ENCODE peak calls at places on chromosomes 6 and 20, in nine cellular contexts. N is GM04504; O is AG04450; F is B cell; V is ELF-1; B is effector memory CD4-positive, alpha-beta T cell; L is fibroblast of pulmonary artery; I is mucosa of descending colon; Y is GM06990. J is an unnamed sample.

GRCh38 chr20:21796059-21796458 is 90.6 kb downstream of the PAX1 start:
- DNase-seq in N (no peak), O (no peak), F (no peak), V (peak), B (no peak), L (no peak), I (no peak), Y (no peak), J (no peak)

GRCh38 chr6:49001856-49002255 is 461.2 kb downstream of the MMUT start:
- DNase-seq in N (peak), O (no peak), F (no peak), V (no peak), B (no peak), L (peak), I (no peak), Y (no peak), J (no peak)

GRCh38 chr6:13406051-13406477 is 77.7 kb upstream of the TBC1D7 start:
- DNase-seq in N (no peak), O (no peak), F (no peak), V (no peak), B (no peak), L (no peak), I (no peak), Y (no peak), J (no peak)

GRCh38 chr20:62355527-62356142 is 11.5 kb downstream of the LAMA5 start:
- DNase-seq in N (no peak), O (no peak), F (no peak), V (peak), B (no peak), L (peak), I (no peak), Y (no peak), J (no peak)

GRCh38 chr6:86723729-86724128 is 213.6 kb upstream of the HTR1E start:
- DNase-seq in N (no peak), O (no peak), F (no peak), V (peak), B (no peak), L (no peak), I (no peak), Y (no peak), J (no peak)

GRCh38 chr6:75748743-75749538 is at the start of gene MYO6:
- DNase-seq in N (peak), O (no peak), F (peak), V (peak), B (no peak), L (peak), I (peak), Y (peak), J (no peak)

GRCh38 chr6:158008894-158009891 is 27.5 kb downstream of the SYNJ2 start:
- DNase-seq in N (peak), O (no peak), F (no peak), V (no peak), B (no peak), L (peak), I (peak), Y (no peak), J (peak)

GRCh38 chr20:610130-611046 is at the start of gene TCF15:
- DNase-seq in N (no peak), O (no peak), F (peak), V (peak), B (no peak), L (peak), I (no peak), Y (peak), J (no peak)

GRCh38 chr6:110255356-110255755 is 75.1 kb downstream of the CDC40 start:
- DNase-seq in N (no peak), O (no peak), F (peak), V (peak), B (no peak), L (peak), I (no peak), Y (peak), J (peak)

GRCh38 chr6:157443066-157443800 is 62.2 kb downstream of the ZDHHC14 start:
- DNase-seq in N (peak), O (peak), F (no peak), V (no peak), B (no peak), L (peak), I (no peak), Y (peak), J (peak)

GRCh38 chr20:62722627-62723026 is 14.0 kb downstream of the NTSR1 start:
- DNase-seq in N (no peak), O (no peak), F (no peak), V (no peak), B (no peak), L (no peak), I (no peak), Y (no peak), J (no peak)

GRCh38 chr6:74447013-74447412 is 751.0 kb downstream of the CD109 start:
- DNase-seq in N (peak), O (no peak), F (no peak), V (no peak), B (no peak), L (peak), I (no peak), Y (peak), J (peak)

GRCh38 chr6:68559052-68559451 is 76.0 kb upstream of the ADGRB3 start:
- DNase-seq in N (no peak), O (no peak), F (no peak), V (no peak), B (no peak), L (no peak), I (no peak), Y (no peak), J (no peak)

GRCh38 chr6:19142236-19142635 is 694.9 kb upstream of the ID4 start:
- DNase-seq in N (no peak), O (no peak), F (no peak), V (no peak), B (no peak), L (no peak), I (no peak), Y (no peak), J (no peak)

GRCh38 chr6:170111141-170111664 is 179.7 kb downstream of the DLL1 start:
- DNase-seq in N (no peak), O (no peak), F (no peak), V (peak), B (no peak), L (no peak), I (no peak), Y (no peak), J (no peak)

GRCh38 chr6:79833264-79833663 is 114.1 kb downstream of the ELOVL4 start:
- DNase-seq in N (no peak), O (no peak), F (no peak), V (peak), B (no peak), L (no peak), I (no peak), Y (no peak), J (no peak)

GRCh38 chr6:11139051-11139960 is 27.8 kb upstream of the ERVFRD-1 start:
- DNase-seq in N (no peak), O (no peak), F (no peak), V (no peak), B (no peak), L (peak), I (no peak), Y (peak), J (no peak)

GRCh38 chr6:129469070-129469662 is 240.8 kb downstream of the ARHGAP18 start:
- DNase-seq in N (no peak), O (no peak), F (no peak), V (no peak), B (no peak), L (peak), I (no peak), Y (no peak), J (no peak)

GRCh38 chr20:58223358-58223941 is 5.0 kb downstream of the ANKRD60 start:
- DNase-seq in N (no peak), O (no peak), F (no peak), V (no peak), B (no peak), L (no peak), I (no peak), Y (no peak), J (no peak)

GRCh38 chr20:52103911-52104545 is 87.6 kb downstream of the ZFP64 start:
- DNase-seq in N (no peak), O (no peak), F (peak), V (peak), B (no peak), L (peak), I (no peak), Y (no peak), J (no peak)

GRCh38 chr20:4848041-4848440 is 126.3 kb downstream of the PRND start:
- DNase-seq in N (no peak), O (no peak), F (no peak), V (no peak), B (no peak), L (no peak), I (no peak), Y (no peak), J (no peak)

GRCh38 chr6:108165714-108166663 is at the start of gene NR2E1:
- DNase-seq in N (no peak), O (no peak), F (peak), V (peak), B (no peak), L (no peak), I (no peak), Y (no peak), J (no peak)

GRCh38 chr20:4289875-4290274 is 274.5 kb upstream of the RNF24 start:
- DNase-seq in N (no peak), O (no peak), F (no peak), V (no peak), B (no peak), L (no peak), I (no peak), Y (no peak), J (no peak)

GRCh38 chr6:5466459-5466858 is 205.1 kb downstream of the FARS2 start:
- DNase-seq in N (peak), O (peak), F (no peak), V (no peak), B (no peak), L (peak), I (no peak), Y (no peak), J (peak)

GRCh38 chr6:16301511-16301910 is 63.1 kb downstream of the GMPR start:
- DNase-seq in N (no peak), O (no peak), F (peak), V (no peak), B (no peak), L (no peak), I (no peak), Y (peak), J (no peak)

GRCh38 chr20:48064929-48065328 is 279.6 kb upstream of the SULF2 start:
- DNase-seq in N (no peak), O (no peak), F (no peak), V (no peak), B (no peak), L (peak), I (no peak), Y (no peak), J (no peak)

GRCh38 chr6:38068854-38069253 is 249.3 kb downstream of the ZFAND3 start:
- DNase-seq in N (no peak), O (no peak), F (no peak), V (no peak), B (no peak), L (no peak), I (no peak), Y (no peak), J (no peak)

GRCh38 chr20:4544765-4545164 is 176.9 kb upstream of the PRND start:
- DNase-seq in N (peak), O (peak), F (no peak), V (no peak), B (no peak), L (peak), I (no peak), Y (no peak), J (no peak)

GRCh38 chr6:27441001-27441400 is 31.9 kb downstream of the ZNF184 start:
- DNase-seq in N (no peak), O (no peak), F (no peak), V (no peak), B (no peak), L (no peak), I (no peak), Y (no peak), J (no peak)

GRCh38 chr20:549720-550496 is 6.3 kb upstream of the CSNK2A1 start:
- DNase-seq in N (no peak), O (no peak), F (no peak), V (no peak), B (no peak), L (no peak), I (no peak), Y (no peak), J (no peak)

GRCh38 chr20:37526238-37526838 is 1.3 kb downstream of the BLCAP start:
- DNase-seq in N (no peak), O (no peak), F (peak), V (peak), B (no peak), L (peak), I (peak), Y (no peak), J (no peak)

GRCh38 chr6:134351615-134352474 is 33.9 kb upstream of the SGK1 start:
- DNase-seq in N (no peak), O (no peak), F (no peak), V (peak), B (no peak), L (no peak), I (no peak), Y (no peak), J (no peak)

GRCh38 chr6:150373260-150373701 is 4.5 kb downstream of the IYD start:
- DNase-seq in N (peak), O (no peak), F (no peak), V (no peak), B (no peak), L (peak), I (no peak), Y (no peak), J (no peak)

GRCh38 chr6:2103644-2104523 is 141.5 kb downstream of the GMDS start:
- DNase-seq in N (peak), O (no peak), F (peak), V (peak), B (no peak), L (peak), I (no peak), Y (no peak), J (no peak)

GRCh38 chr6:5072440-5072839 is 12.7 kb upstream of the PPP1R3G start:
- DNase-seq in N (no peak), O (no peak), F (no peak), V (no peak), B (no peak), L (no peak), I (no peak), Y (no peak), J (no peak)

GRCh38 chr20:51487525-51488279 is 54.8 kb downstream of the NFATC2 start:
- DNase-seq in N (peak), O (peak), F (no peak), V (peak), B (no peak), L (peak), I (no peak), Y (no peak), J (peak)